ENCODE peak calls at places on chromosomes 16 and 17, in seven cellular contexts. One of them, this sample, is unnamed.

GRCh38 chr17:19648475-19649406 is at the start of gene ALDH3A2:
- DNase-seq in stomach: peak
- DNase-seq in ovary: peak
- DNase-seq in H1: peak
- DNase-seq in A549: peak
- DNase-seq in upper lobe of left lung: peak
- DNase-seq in transverse colon: peak
- DNase-seq in this sample: peak

GRCh38 chr17:75994802-75995350 is 5.8 kb upstream of the CDK3 start:
- DNase-seq in stomach: no peak
- DNase-seq in transverse colon: no peak
- DNase-seq in upper lobe of left lung: no peak
- DNase-seq in ovary: no peak
- DNase-seq in H1: no peak
- DNase-seq in A549: no peak
- DNase-seq in this sample: no peak

GRCh38 chr16:75648265-75649076 is 898 bp downstream of the TERF2IP start:
- DNase-seq in transverse colon: peak
- DNase-seq in H1: no peak
- DNase-seq in upper lobe of left lung: peak
- DNase-seq in ovary: peak
- DNase-seq in A549: peak
- DNase-seq in stomach: peak
- DNase-seq in this sample: peak

GRCh38 chr16:48542020-48542473 is 67.9 kb downstream of the N4BP1 start:
- DNase-seq in stomach: no peak
- DNase-seq in ovary: peak
- DNase-seq in H1: no peak
- DNase-seq in upper lobe of left lung: peak
- DNase-seq in transverse colon: peak
- DNase-seq in A549: peak
- DNase-seq in this sample: peak

GRCh38 chr16:27314986-27315332 is 1.2 kb downstream of the IL4R start:
- DNase-seq in ovary: no peak
- DNase-seq in A549: no peak
- DNase-seq in stomach: no peak
- DNase-seq in H1: no peak
- DNase-seq in upper lobe of left lung: no peak
- DNase-seq in transverse colon: no peak
- DNase-seq in this sample: no peak

GRCh38 chr17:48961516-48962233 is 6.7 kb downstream of the GIP start:
- DNase-seq in upper lobe of left lung: no peak
- DNase-seq in H1: no peak
- DNase-seq in transverse colon: no peak
- DNase-seq in A549: peak
- DNase-seq in stomach: no peak
- DNase-seq in ovary: no peak
- DNase-seq in this sample: no peak

GRCh38 chr17:7838291-7839075 is 4.5 kb downstream of the KDM6B start:
- DNase-seq in transverse colon: peak
- DNase-seq in upper lobe of left lung: no peak
- DNase-seq in stomach: no peak
- DNase-seq in H1: no peak
- DNase-seq in ovary: peak
- DNase-seq in A549: peak
- DNase-seq in this sample: peak

GRCh38 chr16:4679854-4680636 is 13.3 kb upstream of the NUDT16L1 start:
- DNase-seq in stomach: peak
- DNase-seq in transverse colon: peak
- DNase-seq in A549: no peak
- DNase-seq in H1: no peak
- DNase-seq in ovary: peak
- DNase-seq in upper lobe of left lung: peak
- DNase-seq in this sample: peak

GRCh38 chr16:68590201-68590994 is 51.3 kb downstream of the ZFP90 start:
- DNase-seq in A549: peak
- DNase-seq in ovary: peak
- DNase-seq in transverse colon: peak
- DNase-seq in stomach: peak
- DNase-seq in H1: peak
- DNase-seq in upper lobe of left lung: peak
- DNase-seq in this sample: no peak

GRCh38 chr17:40963838-40964237 is 2.9 kb downstream of the KRT39 start:
- DNase-seq in upper lobe of left lung: no peak
- DNase-seq in transverse colon: no peak
- DNase-seq in H1: no peak
- DNase-seq in A549: peak
- DNase-seq in ovary: no peak
- DNase-seq in stomach: no peak
- DNase-seq in this sample: no peak

GRCh38 chr17:27546624-27547300 is 84.2 kb upstream of the LGALS9 start:
- DNase-seq in H1: no peak
- DNase-seq in transverse colon: no peak
- DNase-seq in A549: no peak
- DNase-seq in upper lobe of left lung: no peak
- DNase-seq in ovary: no peak
- DNase-seq in stomach: no peak
- DNase-seq in this sample: no peak

GRCh38 chr16:22814330-22815105 is 556 bp downstream of the HS3ST2 start:
- DNase-seq in H1: peak
- DNase-seq in upper lobe of left lung: peak
- DNase-seq in stomach: no peak
- DNase-seq in transverse colon: no peak
- DNase-seq in A549: no peak
- DNase-seq in ovary: no peak
- DNase-seq in this sample: no peak

GRCh38 chr17:62014526-62014925 is 50.6 kb downstream of the MED13 start:
- DNase-seq in H1: no peak
- DNase-seq in A549: no peak
- DNase-seq in transverse colon: no peak
- DNase-seq in ovary: no peak
- DNase-seq in upper lobe of left lung: no peak
- DNase-seq in stomach: no peak
- DNase-seq in this sample: no peak

DNA sequence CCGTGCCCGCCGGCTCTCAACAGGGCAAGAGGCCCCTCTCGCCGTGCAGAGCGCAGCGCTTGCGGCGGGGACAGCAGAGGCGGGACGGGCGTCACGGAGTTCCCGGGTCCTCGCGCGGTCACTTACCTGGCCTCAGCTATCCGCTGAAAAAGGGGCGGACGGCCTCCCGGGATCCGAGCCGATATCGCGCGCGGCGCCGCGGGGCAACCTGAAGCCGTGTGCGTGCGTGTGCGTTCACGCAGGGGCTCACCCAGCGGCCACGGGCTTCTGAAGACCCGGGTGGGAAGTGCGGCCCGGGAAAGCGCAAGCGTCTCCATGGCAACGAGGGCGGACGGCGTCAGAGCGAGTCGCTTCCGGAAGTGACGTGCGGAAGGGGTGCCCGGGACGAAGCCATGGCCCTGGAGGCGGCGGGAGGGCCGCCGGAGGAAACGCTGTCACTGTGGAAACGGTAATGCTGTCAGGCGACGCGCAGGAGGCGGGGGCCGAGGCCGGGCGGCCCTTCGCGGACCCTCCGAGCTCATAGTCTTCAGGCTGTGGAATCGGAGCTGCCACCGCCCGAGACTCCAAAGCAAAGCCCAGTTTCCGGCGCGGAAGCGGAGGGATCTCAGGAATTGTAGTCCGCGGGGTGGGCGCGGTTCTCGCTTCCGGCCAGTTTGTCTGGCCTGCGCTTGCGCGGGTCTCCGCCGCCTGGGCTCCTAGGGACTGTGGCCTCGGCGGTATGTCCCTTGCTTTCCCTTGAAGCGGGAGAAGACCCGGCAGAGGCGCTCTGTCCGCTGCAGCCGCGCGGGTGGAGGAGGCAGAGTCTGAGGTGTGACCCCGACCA is at the start of gene ENDOV:
- DNase-seq in transverse colon: peak
- DNase-seq in A549: peak
- DNase-seq in H1: peak
- DNase-seq in stomach: peak
- DNase-seq in ovary: peak
- DNase-seq in upper lobe of left lung: peak
- DNase-seq in this sample: peak
- TF ChIP-seq EP300 in transverse colon: peak
- TF ChIP-seq EP300 in A549: no peak
- TF ChIP-seq EP300 in H1: no peak
- TF ChIP-seq EP300 in stomach: no peak
- TF ChIP-seq EP300 in ovary: peak
- TF ChIP-seq EP300 in upper lobe of left lung: no peak
- TF ChIP-seq EP300 in this sample: no peak

GRCh38 chr16:88736088-88736487 is 29.8 kb downstream of the CTU2 start:
- DNase-seq in upper lobe of left lung: peak
- DNase-seq in ovary: no peak
- DNase-seq in H1: no peak
- DNase-seq in transverse colon: no peak
- DNase-seq in stomach: no peak
- DNase-seq in A549: no peak
- DNase-seq in this sample: no peak

GRCh38 chr16:88739139-88739974 is 33.1 kb downstream of the CTU2 start:
- DNase-seq in transverse colon: no peak
- DNase-seq in upper lobe of left lung: peak
- DNase-seq in A549: no peak
- DNase-seq in ovary: no peak
- DNase-seq in stomach: no peak
- DNase-seq in H1: no peak
- DNase-seq in this sample: no peak

GRCh38 chr16:88736496-88736895 is 30.2 kb downstream of the CTU2 start:
- DNase-seq in ovary: no peak
- DNase-seq in H1: no peak
- DNase-seq in A549: no peak
- DNase-seq in transverse colon: no peak
- DNase-seq in upper lobe of left lung: peak
- DNase-seq in stomach: no peak
- DNase-seq in this sample: no peak

GRCh38 chr16:88738167-88739084 is 32.1 kb downstream of the CTU2 start:
- DNase-seq in transverse colon: no peak
- DNase-seq in A549: no peak
- DNase-seq in upper lobe of left lung: peak
- DNase-seq in stomach: no peak
- DNase-seq in ovary: no peak
- DNase-seq in H1: no peak
- DNase-seq in this sample: no peak

GRCh38 chr16:88737298-88738166 is 31.2 kb downstream of the CTU2 start:
- DNase-seq in transverse colon: peak
- DNase-seq in ovary: peak
- DNase-seq in upper lobe of left lung: peak
- DNase-seq in stomach: peak
- DNase-seq in H1: peak
- DNase-seq in A549: peak
- DNase-seq in this sample: peak
- TF ChIP-seq EP300 in transverse colon: no peak
- TF ChIP-seq EP300 in ovary: no peak
- TF ChIP-seq EP300 in upper lobe of left lung: no peak
- TF ChIP-seq EP300 in stomach: no peak
- TF ChIP-seq EP300 in H1: no peak
- TF ChIP-seq EP300 in A549: no peak
- TF ChIP-seq EP300 in this sample: no peak

GRCh38 chr16:89841275-89841674 is 13.0 kb downstream of the SPIRE2 start:
- DNase-seq in stomach: no peak
- DNase-seq in A549: no peak
- DNase-seq in H1: no peak
- DNase-seq in ovary: no peak
- DNase-seq in transverse colon: peak
- DNase-seq in upper lobe of left lung: no peak
- DNase-seq in this sample: no peak

GRCh38 chr16:89843409-89844350 is 15.4 kb downstream of the SPIRE2 start:
- DNase-seq in upper lobe of left lung: no peak
- DNase-seq in H1: no peak
- DNase-seq in A549: no peak
- DNase-seq in stomach: no peak
- DNase-seq in transverse colon: no peak
- DNase-seq in ovary: no peak
- DNase-seq in this sample: no peak

GRCh38 chr16:89844739-89845339 is 16.6 kb downstream of the SPIRE2 start:
- DNase-seq in transverse colon: no peak
- DNase-seq in H1: no peak
- DNase-seq in stomach: no peak
- DNase-seq in ovary: no peak
- DNase-seq in upper lobe of left lung: peak
- DNase-seq in A549: no peak
- DNase-seq in this sample: no peak

GRCh38 chr16:89845417-89845816 is 17.1 kb downstream of the SPIRE2 start:
- DNase-seq in transverse colon: peak
- DNase-seq in stomach: no peak
- DNase-seq in A549: no peak
- DNase-seq in upper lobe of left lung: peak
- DNase-seq in ovary: no peak
- DNase-seq in H1: no peak
- DNase-seq in this sample: no peak

GRCh38 chr16:89842471-89843408 is 14.5 kb downstream of the SPIRE2 start:
- DNase-seq in ovary: no peak
- DNase-seq in upper lobe of left lung: peak
- DNase-seq in A549: no peak
- DNase-seq in stomach: no peak
- DNase-seq in transverse colon: no peak
- DNase-seq in H1: no peak
- DNase-seq in this sample: no peak
- TF ChIP-seq EP300 in ovary: no peak
- TF ChIP-seq EP300 in upper lobe of left lung: no peak
- TF ChIP-seq EP300 in A549: no peak
- TF ChIP-seq EP300 in stomach: no peak
- TF ChIP-seq EP300 in transverse colon: no peak
- TF ChIP-seq EP300 in H1: no peak
- TF ChIP-seq EP300 in this sample: no peak

GRCh38 chr16:85204242-85205010 is 92.2 kb upstream of the CIBAR2 start:
- DNase-seq in A549: no peak
- DNase-seq in upper lobe of left lung: no peak
- DNase-seq in transverse colon: no peak
- DNase-seq in stomach: no peak
- DNase-seq in H1: no peak
- DNase-seq in ovary: no peak
- DNase-seq in this sample: no peak

GRCh38 chr16:85202631-85203461 is 90.6 kb upstream of the CIBAR2 start:
- DNase-seq in upper lobe of left lung: no peak
- DNase-seq in A549: no peak
- DNase-seq in stomach: peak
- DNase-seq in transverse colon: peak
- DNase-seq in H1: no peak
- DNase-seq in ovary: peak
- DNase-seq in this sample: peak

GRCh38 chr16:85201566-85201965 is 89.3 kb upstream of the CIBAR2 start:
- DNase-seq in stomach: no peak
- DNase-seq in ovary: no peak
- DNase-seq in upper lobe of left lung: no peak
- DNase-seq in A549: no peak
- DNase-seq in transverse colon: no peak
- DNase-seq in H1: no peak
- DNase-seq in this sample: no peak

GRCh38 chr16:85202051-85202601 is 89.9 kb upstream of the CIBAR2 start:
- DNase-seq in stomach: no peak
- DNase-seq in transverse colon: no peak
- DNase-seq in H1: no peak
- DNase-seq in A549: no peak
- DNase-seq in upper lobe of left lung: no peak
- DNase-seq in ovary: peak
- DNase-seq in this sample: no peak

DNA sequence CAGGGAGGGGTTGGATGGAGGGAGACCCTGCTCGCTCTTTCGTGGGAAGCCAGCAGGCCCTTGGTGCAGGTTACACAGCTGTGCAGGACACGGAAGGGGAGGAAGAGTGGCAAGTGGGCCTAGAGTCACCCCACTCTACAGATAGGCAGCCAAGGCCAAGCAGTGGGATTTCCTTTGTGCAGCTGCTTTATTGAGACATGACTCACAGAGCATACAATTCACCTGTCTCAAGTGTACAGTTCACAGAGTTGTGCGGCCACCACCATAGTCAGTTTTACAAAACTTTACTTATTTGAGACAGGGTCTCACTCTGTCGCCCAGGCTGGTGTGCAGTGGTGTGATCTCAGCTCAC is 91.2 kb upstream of the CIBAR2 start:
- DNase-seq in upper lobe of left lung: no peak
- DNase-seq in H1: no peak
- DNase-seq in ovary: no peak
- DNase-seq in stomach: no peak
- DNase-seq in transverse colon: no peak
- DNase-seq in A549: no peak
- DNase-seq in this sample: no peak
- TF ChIP-seq EP300 in upper lobe of left lung: no peak
- TF ChIP-seq EP300 in H1: no peak
- TF ChIP-seq EP300 in ovary: no peak
- TF ChIP-seq EP300 in stomach: no peak
- TF ChIP-seq EP300 in transverse colon: no peak
- TF ChIP-seq EP300 in A549: no peak
- TF ChIP-seq EP300 in this sample: no peak

This sample was measured in sigmoid colon.